ENCODE peak calls at places on chromosome 19, in four cellular contexts. One of them, this sample, is unnamed.

GRCh38 chr19:43447655-43448054 is 17.8 kb downstream of the LYPD3 start:
- DNase-seq in HepG2: no peak
- DNase-seq in GM23338: no peak
- DNase-seq in A549: no peak
- DNase-seq in this sample: no peak

GRCh38 chr19:55473613-55474012 is 2.8 kb upstream of the ZNF628 start:
- DNase-seq in HepG2: no peak
- DNase-seq in A549: no peak
- DNase-seq in GM23338: no peak
- DNase-seq in this sample: no peak

GRCh38 chr19:32200312-32201038 is 144.9 kb upstream of the ZNF507 start:
- DNase-seq in GM23338: no peak
- DNase-seq in A549: no peak
- DNase-seq in HepG2: no peak
- DNase-seq in this sample: no peak

GRCh38 chr19:35785087-35785627 is 9.8 kb downstream of the ARHGAP33 start:
- DNase-seq in HepG2: no peak
- DNase-seq in GM23338: no peak
- DNase-seq in A549: no peak
- DNase-seq in this sample: no peak

GRCh38 chr19:1672038-1672768 is 19.8 kb upstream of the TCF3 start:
- DNase-seq in HepG2: no peak
- DNase-seq in A549: peak; percentile 31
- DNase-seq in GM23338: peak; percentile 52
- DNase-seq in this sample: no peak

GRCh38 chr19:43699506-43700367 is 16.1 kb upstream of the IRGC start:
- DNase-seq in GM23338: peak; percentile 93
- DNase-seq in A549: no peak
- DNase-seq in HepG2: no peak
- DNase-seq in this sample: no peak

GRCh38 chr19:18020212-18021067 is 12.5 kb downstream of the ARRDC2 start:
- DNase-seq in GM23338: no peak
- DNase-seq in A549: no peak
- DNase-seq in HepG2: peak; percentile 51
- DNase-seq in this sample: no peak

GRCh38 chr19:33493401-33494275 is 28.0 kb downstream of the PEPD start:
- DNase-seq in A549: no peak
- DNase-seq in GM23338: no peak
- DNase-seq in HepG2: no peak
- DNase-seq in this sample: no peak

GRCh38 chr19:3350014-3350663 is 16.2 kb upstream of the NFIC start:
- DNase-seq in GM23338: no peak
- DNase-seq in HepG2: peak; percentile 42
- DNase-seq in A549: no peak
- DNase-seq in this sample: no peak

GRCh38 chr19:14496849-14497346 is 971 bp upstream of the GIPC1 start:
- DNase-seq in A549: no peak
- DNase-seq in HepG2: no peak
- DNase-seq in GM23338: no peak
- DNase-seq in this sample: no peak
- TF ChIP-seq REST in A549: no peak
- TF ChIP-seq REST in HepG2: no peak
- TF ChIP-seq REST in GM23338: no peak
- TF ChIP-seq REST in this sample: no peak

GRCh38 chr19:12956446-12957388 is at the start of gene GADD45GIP1:
- DNase-seq in GM23338: peak; percentile 87
- DNase-seq in HepG2: peak; percentile 67
- DNase-seq in A549: peak; percentile 61
- DNase-seq in this sample: no peak
- H3K4me1 ChIP-seq in GM23338: peaks cover 16% of the 10 kb centered on the region
- H3K4me1 ChIP-seq in HepG2: peaks cover 23% of the 10 kb centered on the region
- H3K4me1 ChIP-seq in A549: peaks cover 21% of the 10 kb centered on the region
- H3K4me1 ChIP-seq in this sample: peaks cover 30% of the 10 kb centered on the region

DNA sequence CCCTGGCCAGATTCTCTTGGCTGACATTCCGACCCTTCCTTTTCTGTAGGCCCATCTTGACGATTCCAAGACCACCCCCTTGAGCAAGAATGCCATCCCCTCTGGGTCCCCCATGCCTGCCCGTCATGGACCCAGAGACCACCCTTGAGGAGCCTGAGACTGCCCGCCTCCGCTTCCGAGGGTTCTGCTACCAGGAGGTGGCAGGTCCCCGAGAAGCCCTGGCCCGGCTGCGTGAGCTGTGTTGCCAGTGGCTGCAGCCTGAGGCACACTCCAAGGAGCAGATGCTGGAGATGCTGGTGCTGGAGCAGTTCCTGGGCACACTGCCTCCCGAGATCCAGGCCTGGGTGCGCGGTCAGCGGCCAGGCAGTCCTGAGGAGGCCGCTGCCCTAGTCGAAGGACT is 978 bp downstream of the ZNF446 start:
- DNase-seq in A549: no peak
- DNase-seq in HepG2: no peak
- DNase-seq in GM23338: no peak
- DNase-seq in this sample: no peak
- H3K4me3 ChIP-seq in A549: peak overlapping the region; percentile 57
- H3K4me3 ChIP-seq in HepG2: peak overlapping the region; percentile 88
- H3K4me3 ChIP-seq in GM23338: peak overlapping the region; percentile 82
- H3K4me3 ChIP-seq in this sample: peak overlapping the region; percentile 78

GRCh38 chr19:14686411-14686810 is 3.4 kb upstream of the ZNF333 start:
- DNase-seq in HepG2: peak; percentile 8
- DNase-seq in A549: no peak
- DNase-seq in GM23338: peak; percentile 61
- DNase-seq in this sample: no peak

GRCh38 chr19:14695471-14695870 is 5.6 kb downstream of the ZNF333 start:
- DNase-seq in A549: no peak
- DNase-seq in HepG2: no peak
- DNase-seq in GM23338: no peak
- DNase-seq in this sample: no peak

GRCh38 chr19:14694867-14695266 is 5.0 kb downstream of the ZNF333 start:
- DNase-seq in A549: no peak
- DNase-seq in HepG2: no peak
- DNase-seq in GM23338: no peak
- DNase-seq in this sample: no peak

DNA sequence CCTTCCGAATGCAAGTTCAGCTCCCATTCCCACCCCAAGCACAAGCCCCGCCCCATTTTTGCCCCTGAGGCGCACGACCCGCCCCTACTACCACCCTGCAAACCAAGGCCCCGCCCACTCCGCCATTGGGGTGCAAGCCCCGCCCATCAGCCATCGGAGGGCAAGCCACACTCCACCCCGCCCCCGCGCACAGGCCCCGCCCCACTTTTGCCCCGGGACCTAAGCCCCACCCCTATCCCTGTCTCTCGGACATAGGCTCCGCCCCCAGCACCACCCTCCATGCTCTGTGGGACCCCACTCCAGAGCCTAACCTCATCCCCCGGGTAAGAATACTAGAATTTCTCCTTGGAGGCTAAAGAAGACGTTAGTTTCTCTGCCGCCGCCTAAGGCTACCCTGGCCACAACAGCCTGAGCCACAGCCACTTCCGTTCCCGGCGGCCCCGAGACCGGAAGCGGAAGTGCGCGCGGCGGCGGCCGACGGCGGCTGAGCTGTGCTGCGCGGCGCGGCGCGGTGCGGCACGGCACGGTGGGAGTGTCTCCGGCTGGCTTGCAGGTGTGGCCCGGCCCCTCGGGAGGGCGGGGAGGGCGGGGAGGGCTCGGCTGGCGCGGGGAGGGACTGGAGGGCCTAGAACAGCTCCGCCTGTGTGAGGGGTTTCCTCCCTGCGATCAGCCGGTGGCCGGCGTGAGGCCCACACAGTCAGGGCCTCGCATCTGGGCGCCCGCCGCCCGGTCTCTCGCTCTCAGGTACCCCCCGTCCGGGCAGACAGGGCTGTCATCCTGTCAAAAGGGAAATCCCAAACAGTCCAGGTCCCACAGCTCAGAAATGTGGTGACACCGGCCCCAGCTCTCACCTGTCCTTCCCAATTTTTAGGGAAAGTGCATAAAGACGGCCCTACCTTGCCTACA is at the start of gene ZNF333:
- DNase-seq in A549: peak; percentile 54
- DNase-seq in GM23338: peak; percentile 98
- DNase-seq in HepG2: peak; percentile 75
- DNase-seq in this sample: peak; percentile 59
- TF ChIP-seq REST in A549: no peak
- TF ChIP-seq REST in GM23338: no peak
- TF ChIP-seq REST in HepG2: no peak
- TF ChIP-seq REST in this sample: no peak

DNA sequence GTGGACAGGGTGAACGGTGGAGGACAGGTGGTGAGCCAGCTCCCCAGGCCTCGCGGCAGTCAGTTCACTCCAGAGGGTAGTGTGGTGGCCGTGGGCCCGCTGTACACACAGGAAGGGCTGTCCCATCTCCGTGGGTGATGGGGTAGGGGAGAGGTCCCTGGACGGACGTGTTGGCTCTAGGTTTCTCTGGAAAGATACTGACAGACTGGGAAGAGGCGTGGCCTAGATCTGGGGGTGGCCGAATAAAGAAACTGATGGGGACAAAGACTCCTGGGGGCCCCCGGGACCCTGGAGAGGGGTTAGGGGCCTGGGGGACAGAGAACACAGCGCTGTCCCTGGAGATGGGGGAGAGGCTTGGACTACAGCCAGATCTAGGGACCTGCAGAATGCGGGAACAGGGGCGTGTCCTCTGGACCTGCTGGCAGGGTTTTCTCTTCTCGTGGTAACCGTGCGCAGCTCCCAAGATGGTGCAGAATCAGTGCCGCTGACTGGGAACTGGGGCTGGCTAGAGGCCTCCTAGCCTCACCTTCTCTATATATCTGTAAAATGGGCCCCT is 4.0 kb upstream of the PRAM1 start:
- DNase-seq in GM23338: peak; percentile 75
- DNase-seq in A549: peak; percentile 43
- DNase-seq in HepG2: no peak
- DNase-seq in this sample: no peak
- H3K4me1 ChIP-seq in GM23338: peaks cover 4% of the 10 kb centered on the region
- H3K4me1 ChIP-seq in A549: peaks cover 10% of the 10 kb centered on the region
- H3K4me1 ChIP-seq in HepG2: peaks cover 19% of the 10 kb centered on the region
- H3K4me1 ChIP-seq in this sample: no peaks in the 10 kb centered on the region